ENCODE peak calls at places on chromosomes 4 and X, in ten cellular contexts. M, L, T, I, U, Q, R, P, N and K are unnamed samples.

GRCh38 chrX:32597777-32598176 is 613.6 kb downstream of the DMD start:
- DNase-seq in R (no peak), M (no peak), T (no peak), P (no peak), L (no peak), I (no peak), Q (no peak), U (no peak), N (no peak), K (no peak)

GRCh38 chr4:119785963-119786362 is 157.4 kb upstream of the PDE5A start:
- DNase-seq in U (no peak), R (no peak), I (no peak), Q (no peak), P (peak), M (no peak), T (no peak), N (no peak), L (no peak), K (no peak)

GRCh38 chr4:149885896-149886295 is 70.3 kb upstream of the IQCM start:
- DNase-seq in M (no peak), P (no peak), Q (no peak), R (no peak), U (no peak), I (no peak), T (no peak), N (no peak), L (no peak), K (no peak)

GRCh38 chrX:102950908-102951866 is 14.1 kb downstream of the RAB40AL start:
- DNase-seq in I (peak), P (peak), U (no peak), L (no peak), M (no peak), R (peak), Q (no peak), N (peak), T (no peak), K (no peak)

GRCh38 chr4:148061795-148062194 is 329.9 kb downstream of the ARHGAP10 start:
- DNase-seq in R (no peak), Q (no peak), N (no peak), P (no peak), I (no peak), U (no peak), M (no peak), T (no peak), L (no peak), K (no peak)

GRCh38 chrX:45274576-45274975 is 73.9 kb upstream of the DIPK2B start:
- DNase-seq in R (no peak), L (no peak), P (no peak), N (no peak), Q (no peak), I (no peak), U (no peak), T (no peak), M (no peak), K (no peak)

GRCh38 chrX:55907968-55908607 is 190.5 kb downstream of the RRAGB start:
- DNase-seq in M (no peak), U (no peak), I (peak), Q (no peak), N (peak), P (peak), R (peak), T (no peak), L (peak), K (no peak)

GRCh38 chrX:37776283-37776986 is 3.4 kb upstream of the CYBB start:
- DNase-seq in L (no peak), R (no peak), U (no peak), Q (no peak), I (no peak), N (no peak), M (no peak), T (no peak), P (no peak), K (no peak)

GRCh38 chr4:26069218-26069617 is 155.2 kb downstream of the SMIM20 start:
- DNase-seq in U (no peak), N (no peak), R (no peak), P (peak), Q (no peak), M (no peak), L (no peak), T (no peak), I (no peak), K (no peak)

GRCh38 chr4:43369036-43369594 is 476.6 kb downstream of the GRXCR1 start:
- DNase-seq in Q (no peak), L (no peak), T (no peak), M (no peak), U (no peak), R (no peak), N (no peak), P (no peak), I (no peak), K (no peak)

GRCh38 chr4:24611575-24611974 is 27.2 kb upstream of the DHX15 start:
- DNase-seq in L (no peak), U (no peak), P (no peak), R (no peak), Q (no peak), T (no peak), N (no peak), I (no peak), M (no peak), K (no peak)

GRCh38 chr4:24837296-24837695 is 41.9 kb downstream of the SOD3 start:
- DNase-seq in U (no peak), Q (no peak), L (no peak), N (no peak), I (no peak), R (no peak), T (peak), M (no peak), P (no peak), K (no peak)

GRCh38 chr4:94536049-94536448 is 84.3 kb downstream of the PDLIM5 start:
- DNase-seq in M (no peak), P (no peak), R (no peak), I (no peak), U (no peak), T (no peak), N (no peak), Q (no peak), L (no peak), K (peak)

GRCh38 chr4:150302553-150302952 is 224.3 kb downstream of the DCLK2 start:
- DNase-seq in M (no peak), N (no peak), I (no peak), R (no peak), P (peak), U (no peak), Q (no peak), T (no peak), L (no peak), K (no peak)

GRCh38 chrX:13374364-13374763 is 54.5 kb upstream of the ATXN3L start:
- DNase-seq in Q (no peak), M (no peak), R (no peak), N (no peak), L (no peak), I (no peak), P (no peak), T (no peak), U (no peak), K (no peak)

GRCh38 chr4:27490315-27490714 is 629.7 kb downstream of the STIM2 start:
- DNase-seq in U (no peak), I (no peak), Q (no peak), T (no peak), L (no peak), P (no peak), N (no peak), M (no peak), R (no peak), K (no peak)

GRCh38 chrX:47623540-47624027 is 3.9 kb upstream of the SYN1 start:
- DNase-seq in U (no peak), M (peak), L (no peak), T (no peak), N (peak), I (no peak), R (peak), Q (no peak), P (peak), K (no peak)

DNA sequence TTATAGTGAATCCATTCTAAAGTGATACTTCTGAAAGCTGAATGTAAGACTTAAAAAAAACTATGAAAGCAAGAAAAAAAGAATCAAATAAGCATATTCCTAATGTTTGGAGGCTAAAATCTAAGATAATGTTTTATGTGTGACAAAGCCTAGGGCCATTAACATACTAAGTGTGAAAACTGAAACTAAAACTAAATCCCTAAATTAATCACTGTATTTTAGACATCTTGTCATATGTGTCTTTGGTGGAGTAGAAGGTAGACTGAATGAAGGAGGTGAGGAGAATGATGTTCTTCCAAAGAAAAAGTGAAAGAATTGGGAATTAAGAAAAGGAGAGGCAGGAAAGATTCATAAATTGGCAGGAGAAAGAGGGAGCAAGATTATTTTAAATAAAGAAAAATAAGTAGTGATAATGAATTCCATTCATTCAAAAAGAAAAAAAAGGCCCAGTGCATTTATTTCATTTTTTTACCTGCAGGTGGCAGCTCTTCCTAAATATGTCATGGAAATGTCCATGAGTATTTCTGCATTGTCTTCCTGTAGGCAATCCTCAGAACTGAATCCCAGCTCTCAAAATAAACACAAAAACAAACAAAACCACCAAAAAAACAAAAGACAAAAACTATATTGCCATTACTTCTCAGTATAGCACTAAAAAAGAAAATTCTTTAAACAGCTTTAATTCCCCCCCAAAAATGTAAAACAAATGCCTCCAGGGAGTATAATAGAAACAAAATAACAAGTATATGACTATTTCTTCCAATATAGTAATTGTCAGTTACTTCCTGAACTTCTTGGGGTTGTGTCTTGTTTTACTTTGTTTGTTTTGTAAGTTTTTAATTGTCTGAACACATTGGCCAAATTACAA is 17.0 kb upstream of the AP1AR start:
- DNase-seq in I (no peak), L (no peak), P (peak), Q (no peak), N (no peak), R (no peak), U (no peak), T (no peak), M (no peak), K (no peak)
- TF ChIP-seq CTCF in I (peak), L (no peak), P (peak), Q (peak), N (peak), R (peak), U (peak), T (no peak), M (peak), K (peak)

GRCh38 chrX:40580537-40581332 is at the start of gene ATP6AP2:
- DNase-seq in U (peak), I (peak), T (peak), L (peak), N (peak), R (peak), M (peak), P (peak), Q (peak), K (peak)
- TF ChIP-seq POLR2A in U (no peak), I (peak), T (peak), L (no peak), N (peak), R (peak), M (peak), P (peak), Q (peak), K (peak)

GRCh38 chrX:25049971-25050370 is 34.2 kb upstream of the ARX start:
- DNase-seq in I (no peak), T (no peak), R (no peak), U (no peak), M (no peak), N (no peak), L (no peak), Q (no peak), P (no peak), K (no peak)
- TF ChIP-seq CTCF in I (no peak), T (no peak), R (no peak), U (no peak), M (no peak), N (no peak), L (no peak), Q (no peak), P (no peak), K (no peak)

DNA sequence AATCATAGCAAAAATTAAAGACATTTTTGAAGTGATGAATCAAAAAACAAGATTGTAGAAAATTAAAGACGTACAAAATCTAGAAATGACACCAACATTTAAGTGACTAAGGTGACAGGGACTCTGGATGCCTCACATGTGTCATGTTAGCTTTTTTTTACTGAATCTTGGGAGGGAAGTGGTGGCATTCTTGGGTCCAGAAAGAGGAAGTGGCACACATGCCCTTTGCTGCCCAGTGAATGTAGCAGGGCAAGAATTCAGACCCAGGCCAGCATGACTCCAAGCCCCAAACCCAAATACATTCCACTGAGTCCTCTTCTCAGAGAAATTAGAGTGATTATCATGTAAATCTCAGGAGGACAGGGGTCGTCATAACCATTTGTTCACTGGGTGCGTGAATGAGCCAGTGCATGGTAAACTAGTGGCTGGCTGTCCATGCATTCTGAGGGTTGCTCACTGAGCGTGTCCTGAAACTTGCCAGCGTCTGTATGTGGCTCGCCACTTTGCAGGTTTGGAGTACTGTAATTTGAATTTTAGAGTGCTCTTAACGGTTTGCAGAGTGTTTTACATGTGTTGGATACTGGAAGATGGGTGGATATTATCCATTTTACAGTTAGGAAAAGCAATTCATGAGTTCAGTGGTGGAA is 55.4 kb upstream of the TBC1D14 start:
- DNase-seq in R (no peak), U (no peak), Q (peak), M (no peak), N (no peak), P (no peak), L (no peak), I (no peak), T (no peak), K (no peak)
- TF ChIP-seq POLR2A in R (no peak), U (no peak), Q (no peak), M (no peak), N (no peak), P (no peak), L (no peak), I (no peak), T (no peak), K (no peak)

GRCh38 chrX:71227370-71228062 is 4.5 kb downstream of the GJB1 start:
- DNase-seq in R (no peak), T (no peak), P (no peak), Q (no peak), L (no peak), M (no peak), I (no peak), N (no peak), U (no peak), K (no peak)
- TF ChIP-seq CTCF in R (no peak), T (no peak), P (no peak), Q (no peak), L (no peak), M (no peak), I (no peak), N (no peak), U (no peak), K (no peak)

GRCh38 chrX:107700317-107700774 is 72.0 kb downstream of the PRPS1 start:
- DNase-seq in Q (no peak), L (peak), I (peak), U (no peak), N (no peak), T (no peak), P (no peak), M (peak), R (no peak), K (peak)
- TF ChIP-seq POLR2A in Q (no peak), L (no peak), I (peak), U (no peak), N (no peak), T (no peak), P (no peak), M (no peak), R (no peak), K (peak)

GRCh38 chrX:135596495-135596894 is 76.0 kb downstream of the INTS6L start:
- DNase-seq in M (no peak), U (no peak), Q (no peak), L (no peak), T (no peak), I (no peak), P (peak), N (no peak), R (peak), K (no peak)
- TF ChIP-seq CTCF in M (no peak), U (no peak), Q (peak), L (no peak), T (no peak), I (peak), P (peak), N (no peak), R (no peak), K (peak)

GRCh38 chr4:687975-688694 is 816 bp downstream of the SLC49A3 start:
- DNase-seq in N (no peak), T (no peak), M (peak), L (no peak), Q (no peak), I (no peak), U (no peak), R (no peak), P (no peak), K (peak)
- TF ChIP-seq POLR2A in N (no peak), T (no peak), M (no peak), L (no peak), Q (no peak), I (no peak), U (no peak), R (no peak), P (no peak), K (no peak)

GRCh38 chr4:55411621-55412020 is 15.9 kb downstream of the TMEM165 start:
- DNase-seq in Q (no peak), M (no peak), R (no peak), U (no peak), L (no peak), I (no peak), P (no peak), N (no peak), T (no peak), K (no peak)

GRCh38 chr4:55410431-55410830 is 14.7 kb downstream of the TMEM165 start:
- DNase-seq in L (no peak), R (no peak), I (no peak), P (no peak), M (no peak), U (no peak), N (no peak), T (no peak), Q (no peak), K (no peak)

GRCh38 chr4:55407119-55407518 is 11.4 kb downstream of the TMEM165 start:
- DNase-seq in Q (no peak), N (no peak), U (no peak), P (no peak), I (no peak), R (no peak), T (no peak), M (no peak), L (no peak), K (no peak)

GRCh38 chr4:55407764-55408163 is 12.0 kb downstream of the TMEM165 start:
- DNase-seq in T (no peak), L (no peak), R (no peak), N (no peak), U (no peak), I (no peak), Q (no peak), P (no peak), M (no peak), K (no peak)

DNA sequence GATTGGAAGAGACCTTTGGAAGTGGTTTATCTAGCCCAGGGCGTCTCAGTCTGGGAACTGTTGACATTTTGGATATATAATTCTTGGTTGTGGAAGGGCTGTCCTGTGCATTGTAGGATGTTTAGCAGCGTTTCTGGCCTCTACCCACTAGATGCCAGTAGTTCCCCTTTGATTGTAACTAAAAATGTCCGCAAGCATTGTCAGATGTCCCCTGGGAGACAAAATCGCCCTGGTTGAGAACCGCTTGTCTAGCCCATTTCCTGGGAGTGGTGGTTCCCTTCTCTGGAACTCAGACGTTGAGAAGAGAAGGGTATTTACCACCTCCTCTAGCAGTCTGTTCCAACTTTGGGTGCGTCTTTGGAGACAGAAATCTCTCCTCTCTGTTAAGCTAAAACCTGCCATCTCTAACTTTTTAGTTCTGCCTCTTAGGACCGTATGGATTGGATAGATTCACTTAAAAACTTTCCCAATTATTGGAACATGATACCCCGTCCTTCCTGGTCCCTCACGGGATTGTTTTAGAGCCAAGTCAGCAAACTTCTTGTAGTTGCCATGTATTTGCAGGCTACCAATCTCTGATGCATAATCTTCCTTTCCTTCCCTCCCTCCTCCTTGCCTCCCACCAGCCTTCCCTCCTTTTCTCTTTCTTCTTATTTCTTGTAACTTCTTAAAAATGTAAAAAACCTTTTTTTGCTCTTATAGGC is 13.9 kb downstream of the TMEM165 start:
- DNase-seq in I (no peak), P (no peak), M (no peak), L (no peak), U (no peak), R (peak), Q (peak), T (no peak), N (no peak), K (no peak)
- TF ChIP-seq CTCF in I (peak), P (peak), M (no peak), L (no peak), U (no peak), R (peak), Q (peak), T (no peak), N (no peak), K (no peak)